ENCODE peak calls at places on chromosomes 1 and 21, in four cellular contexts. One of them, this sample, is unnamed.
A peak's percentile ranks its signal among the peaks of the same experiment; 100 is the strongest.

GRCh38 chr1:228141871-228142615 is 2.0 kb downstream of the GUK1 start:
- DNase-seq in fibroblast of the aortic adventitia: no peak
- DNase-seq in stimulated activated CD4-positive, alpha-beta T cell treated with anti-CD3 and anti-CD28 coated beads, Interleukin-1b, Interleukin-23, amount 100 ng/mL, for 48 hours: no peak
- DNase-seq in hepatic stellate cell: peak; percentile 71
- DNase-seq in this sample: no peak

GRCh38 chr1:209920844-209921243 is 17.2 kb upstream of the SYT14 start:
- DNase-seq in fibroblast of the aortic adventitia: no peak
- DNase-seq in stimulated activated CD4-positive, alpha-beta T cell treated with anti-CD3 and anti-CD28 coated beads, Interleukin-1b, Interleukin-23, amount 100 ng/mL, for 48 hours: no peak
- DNase-seq in hepatic stellate cell: no peak
- DNase-seq in this sample: no peak

GRCh38 chr1:26409191-26409751 is 1.3 kb upstream of the LIN28A start:
- DNase-seq in fibroblast of the aortic adventitia: no peak
- DNase-seq in stimulated activated CD4-positive, alpha-beta T cell treated with anti-CD3 and anti-CD28 coated beads, Interleukin-1b, Interleukin-23, amount 100 ng/mL, for 48 hours: no peak
- DNase-seq in hepatic stellate cell: no peak
- DNase-seq in this sample: no peak

GRCh38 chr1:87208936-87209335 is 119.7 kb upstream of the LMO4 start:
- DNase-seq in fibroblast of the aortic adventitia: no peak
- DNase-seq in stimulated activated CD4-positive, alpha-beta T cell treated with anti-CD3 and anti-CD28 coated beads, Interleukin-1b, Interleukin-23, amount 100 ng/mL, for 48 hours: no peak
- DNase-seq in hepatic stellate cell: no peak
- DNase-seq in this sample: no peak

GRCh38 chr1:149962039-149962647 is 25.5 kb upstream of the MTMR11 start:
- DNase-seq in fibroblast of the aortic adventitia: peak; percentile 90
- DNase-seq in stimulated activated CD4-positive, alpha-beta T cell treated with anti-CD3 and anti-CD28 coated beads, Interleukin-1b, Interleukin-23, amount 100 ng/mL, for 48 hours: peak; percentile 30
- DNase-seq in hepatic stellate cell: peak; percentile 61
- DNase-seq in this sample: peak; percentile 83

GRCh38 chr1:118627435-118627834 is 360.7 kb downstream of the TBX15 start:
- DNase-seq in fibroblast of the aortic adventitia: no peak
- DNase-seq in stimulated activated CD4-positive, alpha-beta T cell treated with anti-CD3 and anti-CD28 coated beads, Interleukin-1b, Interleukin-23, amount 100 ng/mL, for 48 hours: no peak
- DNase-seq in hepatic stellate cell: no peak
- DNase-seq in this sample: peak; percentile 35

GRCh38 chr21:44709426-44710293 is 1.7 kb downstream of the TSPEAR start:
- DNase-seq in fibroblast of the aortic adventitia: peak; percentile 7
- DNase-seq in stimulated activated CD4-positive, alpha-beta T cell treated with anti-CD3 and anti-CD28 coated beads, Interleukin-1b, Interleukin-23, amount 100 ng/mL, for 48 hours: no peak
- DNase-seq in hepatic stellate cell: no peak
- DNase-seq in this sample: no peak

GRCh38 chr1:161954050-161954449 is 69.6 kb downstream of the OLFML2B start:
- DNase-seq in fibroblast of the aortic adventitia: no peak
- DNase-seq in stimulated activated CD4-positive, alpha-beta T cell treated with anti-CD3 and anti-CD28 coated beads, Interleukin-1b, Interleukin-23, amount 100 ng/mL, for 48 hours: no peak
- DNase-seq in hepatic stellate cell: no peak
- DNase-seq in this sample: peak; percentile 31

GRCh38 chr1:17653728-17654351 is 101.3 kb upstream of the ACTL8 start:
- DNase-seq in fibroblast of the aortic adventitia: peak; percentile 48
- DNase-seq in stimulated activated CD4-positive, alpha-beta T cell treated with anti-CD3 and anti-CD28 coated beads, Interleukin-1b, Interleukin-23, amount 100 ng/mL, for 48 hours: peak; percentile 14
- DNase-seq in hepatic stellate cell: peak; percentile 82
- DNase-seq in this sample: peak; percentile 44

GRCh38 chr1:186391841-186392240 is 16.2 kb downstream of the ODR4 start:
- DNase-seq in fibroblast of the aortic adventitia: no peak
- DNase-seq in stimulated activated CD4-positive, alpha-beta T cell treated with anti-CD3 and anti-CD28 coated beads, Interleukin-1b, Interleukin-23, amount 100 ng/mL, for 48 hours: no peak
- DNase-seq in hepatic stellate cell: no peak
- DNase-seq in this sample: no peak

GRCh38 chr1:186848509-186849130 is 19.9 kb downstream of the PLA2G4A start:
- DNase-seq in fibroblast of the aortic adventitia: peak; percentile 31
- DNase-seq in stimulated activated CD4-positive, alpha-beta T cell treated with anti-CD3 and anti-CD28 coated beads, Interleukin-1b, Interleukin-23, amount 100 ng/mL, for 48 hours: no peak
- DNase-seq in hepatic stellate cell: no peak
- DNase-seq in this sample: no peak

GRCh38 chr1:151908228-151908691 is 1.1 kb downstream of the THEM4 start:
- DNase-seq in fibroblast of the aortic adventitia: peak; percentile 39
- DNase-seq in stimulated activated CD4-positive, alpha-beta T cell treated with anti-CD3 and anti-CD28 coated beads, Interleukin-1b, Interleukin-23, amount 100 ng/mL, for 48 hours: peak; percentile 12
- DNase-seq in hepatic stellate cell: no peak
- DNase-seq in this sample: peak; percentile 47

GRCh38 chr1:156775799-156776198 is 8.5 kb downstream of the PRCC start:
- DNase-seq in fibroblast of the aortic adventitia: no peak
- DNase-seq in stimulated activated CD4-positive, alpha-beta T cell treated with anti-CD3 and anti-CD28 coated beads, Interleukin-1b, Interleukin-23, amount 100 ng/mL, for 48 hours: peak; percentile 16
- DNase-seq in hepatic stellate cell: no peak
- DNase-seq in this sample: no peak

GRCh38 chr1:93448983-93449805 is 1.3 kb downstream of the FNBP1L start:
- DNase-seq in fibroblast of the aortic adventitia: peak; percentile 55
- DNase-seq in stimulated activated CD4-positive, alpha-beta T cell treated with anti-CD3 and anti-CD28 coated beads, Interleukin-1b, Interleukin-23, amount 100 ng/mL, for 48 hours: no peak
- DNase-seq in hepatic stellate cell: peak; percentile 22
- DNase-seq in this sample: peak; percentile 47

GRCh38 chr1:7011826-7012225 is 226.6 kb downstream of the CAMTA1 start:
- DNase-seq in fibroblast of the aortic adventitia: no peak
- DNase-seq in stimulated activated CD4-positive, alpha-beta T cell treated with anti-CD3 and anti-CD28 coated beads, Interleukin-1b, Interleukin-23, amount 100 ng/mL, for 48 hours: no peak
- DNase-seq in hepatic stellate cell: no peak
- DNase-seq in this sample: no peak

GRCh38 chr21:33327326-33327725 is 2.6 kb downstream of the IFNAR1 start:
- DNase-seq in fibroblast of the aortic adventitia: no peak
- DNase-seq in stimulated activated CD4-positive, alpha-beta T cell treated with anti-CD3 and anti-CD28 coated beads, Interleukin-1b, Interleukin-23, amount 100 ng/mL, for 48 hours: no peak
- DNase-seq in hepatic stellate cell: no peak
- DNase-seq in this sample: no peak

GRCh38 chr1:34787461-34788420 is 5.1 kb upstream of the GJA4 start:
- DNase-seq in fibroblast of the aortic adventitia: peak; percentile 29
- DNase-seq in stimulated activated CD4-positive, alpha-beta T cell treated with anti-CD3 and anti-CD28 coated beads, Interleukin-1b, Interleukin-23, amount 100 ng/mL, for 48 hours: no peak
- DNase-seq in hepatic stellate cell: peak; percentile 54
- DNase-seq in this sample: peak; percentile 18

GRCh38 chr1:244970236-244970652 is 105.9 kb upstream of the HNRNPU start:
- DNase-seq in fibroblast of the aortic adventitia: peak; percentile 67
- DNase-seq in stimulated activated CD4-positive, alpha-beta T cell treated with anti-CD3 and anti-CD28 coated beads, Interleukin-1b, Interleukin-23, amount 100 ng/mL, for 48 hours: peak; percentile 66
- DNase-seq in hepatic stellate cell: peak; percentile 34
- DNase-seq in this sample: peak; percentile 73

GRCh38 chr1:152380932-152381331 is 21.1 kb upstream of the FLG2 start:
- DNase-seq in fibroblast of the aortic adventitia: no peak
- DNase-seq in stimulated activated CD4-positive, alpha-beta T cell treated with anti-CD3 and anti-CD28 coated beads, Interleukin-1b, Interleukin-23, amount 100 ng/mL, for 48 hours: no peak
- DNase-seq in hepatic stellate cell: no peak
- DNase-seq in this sample: no peak

GRCh38 chr1:93681549-93682412 is at the start of gene BCAR3:
- DNase-seq in fibroblast of the aortic adventitia: peak; percentile 73
- DNase-seq in stimulated activated CD4-positive, alpha-beta T cell treated with anti-CD3 and anti-CD28 coated beads, Interleukin-1b, Interleukin-23, amount 100 ng/mL, for 48 hours: no peak
- DNase-seq in hepatic stellate cell: peak; percentile 69
- DNase-seq in this sample: peak; percentile 62

GRCh38 chr1:43402055-43402865 is 12.6 kb downstream of the SZT2 start:
- DNase-seq in fibroblast of the aortic adventitia: no peak
- DNase-seq in stimulated activated CD4-positive, alpha-beta T cell treated with anti-CD3 and anti-CD28 coated beads, Interleukin-1b, Interleukin-23, amount 100 ng/mL, for 48 hours: no peak
- DNase-seq in hepatic stellate cell: no peak
- DNase-seq in this sample: no peak

GRCh38 chr1:32962248-32962896 is 2.2 kb downstream of the RNF19B start:
- DNase-seq in fibroblast of the aortic adventitia: no peak
- DNase-seq in stimulated activated CD4-positive, alpha-beta T cell treated with anti-CD3 and anti-CD28 coated beads, Interleukin-1b, Interleukin-23, amount 100 ng/mL, for 48 hours: no peak
- DNase-seq in hepatic stellate cell: no peak
- DNase-seq in this sample: no peak

GRCh38 chr1:40014253-40014706 is 26.2 kb upstream of the CAP1 start:
- DNase-seq in fibroblast of the aortic adventitia: no peak
- DNase-seq in stimulated activated CD4-positive, alpha-beta T cell treated with anti-CD3 and anti-CD28 coated beads, Interleukin-1b, Interleukin-23, amount 100 ng/mL, for 48 hours: no peak
- DNase-seq in hepatic stellate cell: no peak
- DNase-seq in this sample: no peak

GRCh38 chr1:44401256-44402228 is 3.5 kb upstream of the RNF220 start:
- DNase-seq in fibroblast of the aortic adventitia: no peak
- DNase-seq in stimulated activated CD4-positive, alpha-beta T cell treated with anti-CD3 and anti-CD28 coated beads, Interleukin-1b, Interleukin-23, amount 100 ng/mL, for 48 hours: no peak
- DNase-seq in hepatic stellate cell: no peak
- DNase-seq in this sample: no peak

GRCh38 chr1:4468804-4469514 is 185.4 kb upstream of the AJAP1 start:
- DNase-seq in fibroblast of the aortic adventitia: no peak
- DNase-seq in stimulated activated CD4-positive, alpha-beta T cell treated with anti-CD3 and anti-CD28 coated beads, Interleukin-1b, Interleukin-23, amount 100 ng/mL, for 48 hours: no peak
- DNase-seq in hepatic stellate cell: no peak
- DNase-seq in this sample: no peak

GRCh38 chr1:115953180-115953579 is 23.1 kb upstream of the SLC22A15 start:
- DNase-seq in fibroblast of the aortic adventitia: no peak
- DNase-seq in stimulated activated CD4-positive, alpha-beta T cell treated with anti-CD3 and anti-CD28 coated beads, Interleukin-1b, Interleukin-23, amount 100 ng/mL, for 48 hours: no peak
- DNase-seq in hepatic stellate cell: no peak
- DNase-seq in this sample: no peak

GRCh38 chr1:244349581-244350001 is 102.1 kb downstream of the ADSS2 start:
- DNase-seq in fibroblast of the aortic adventitia: peak; percentile 52
- DNase-seq in stimulated activated CD4-positive, alpha-beta T cell treated with anti-CD3 and anti-CD28 coated beads, Interleukin-1b, Interleukin-23, amount 100 ng/mL, for 48 hours: no peak
- DNase-seq in hepatic stellate cell: peak; percentile 46
- DNase-seq in this sample: peak; percentile 47